ENCODE peak calls at places on chromosomes 11 and 22, in ten cellular contexts. One of them, this sample, is unnamed. For H3K4me1, the result is how much of the 10 kb centered on the place peaks cover.

GRCh38 chr11:128745296-128746183 is 51.7 kb downstream of the FLI1 start:
- DNase-seq in uterus: no peak
- DNase-seq in stomach: no peak
- DNase-seq in A549: no peak
- DNase-seq in GM12878: no peak
- DNase-seq in IMR-90: peak
- DNase-seq in heart left ventricle: no peak
- DNase-seq in HCT116: no peak
- DNase-seq in ovary: no peak
- DNase-seq in gastrocnemius medialis: no peak
- DNase-seq in this sample: no peak

GRCh38 chr11:79237676-79238075 is 203.2 kb downstream of the TENM4 start:
- DNase-seq in A549: no peak
- DNase-seq in stomach: no peak
- DNase-seq in uterus: peak
- DNase-seq in gastrocnemius medialis: no peak
- DNase-seq in GM12878: no peak
- DNase-seq in IMR-90: peak
- DNase-seq in HCT116: no peak
- DNase-seq in ovary: no peak
- DNase-seq in heart left ventricle: no peak
- DNase-seq in this sample: peak

GRCh38 chr11:75474240-75474639 is 41.2 kb upstream of the KLHL35 start:
- DNase-seq in HCT116: no peak
- DNase-seq in heart left ventricle: no peak
- DNase-seq in gastrocnemius medialis: no peak
- DNase-seq in A549: no peak
- DNase-seq in IMR-90: peak
- DNase-seq in GM12878: no peak
- DNase-seq in stomach: no peak
- DNase-seq in ovary: no peak
- DNase-seq in uterus: no peak
- DNase-seq in this sample: no peak

GRCh38 chr11:127471662-127472061 is 471.1 kb upstream of the KIRREL3 start:
- DNase-seq in gastrocnemius medialis: no peak
- DNase-seq in A549: no peak
- DNase-seq in uterus: no peak
- DNase-seq in ovary: no peak
- DNase-seq in stomach: no peak
- DNase-seq in GM12878: no peak
- DNase-seq in IMR-90: no peak
- DNase-seq in HCT116: no peak
- DNase-seq in heart left ventricle: no peak
- DNase-seq in this sample: no peak

GRCh38 chr11:69683764-69684333 is 8.7 kb upstream of the LTO1 start:
- DNase-seq in uterus: no peak
- DNase-seq in stomach: peak
- DNase-seq in ovary: no peak
- DNase-seq in gastrocnemius medialis: no peak
- DNase-seq in heart left ventricle: no peak
- DNase-seq in IMR-90: no peak
- DNase-seq in HCT116: no peak
- DNase-seq in GM12878: no peak
- DNase-seq in A549: peak
- DNase-seq in this sample: peak

GRCh38 chr22:46107089-46107664 is 43.1 kb upstream of the PPARA start:
- DNase-seq in heart left ventricle: peak
- DNase-seq in A549: no peak
- DNase-seq in HCT116: no peak
- DNase-seq in GM12878: no peak
- DNase-seq in stomach: peak
- DNase-seq in uterus: peak
- DNase-seq in IMR-90: no peak
- DNase-seq in ovary: no peak
- DNase-seq in gastrocnemius medialis: peak
- DNase-seq in this sample: peak

GRCh38 chr11:65502852-65503603 is 4.2 kb downstream of the MALAT1 start:
- DNase-seq in heart left ventricle: peak
- DNase-seq in HCT116: no peak
- DNase-seq in uterus: peak
- DNase-seq in ovary: peak
- DNase-seq in A549: peak
- DNase-seq in IMR-90: peak
- DNase-seq in gastrocnemius medialis: no peak
- DNase-seq in stomach: no peak
- DNase-seq in GM12878: no peak
- DNase-seq in this sample: no peak

GRCh38 chr11:2089536-2090165 is 49.5 kb downstream of the IGF2 start:
- DNase-seq in A549: peak
- DNase-seq in gastrocnemius medialis: no peak
- DNase-seq in GM12878: no peak
- DNase-seq in ovary: no peak
- DNase-seq in HCT116: peak
- DNase-seq in heart left ventricle: no peak
- DNase-seq in stomach: peak
- DNase-seq in uterus: no peak
- DNase-seq in IMR-90: peak
- DNase-seq in this sample: no peak

GRCh38 chr11:59962103-59962474 is 1.7 kb upstream of the OOSP4A start:
- DNase-seq in ovary: no peak
- DNase-seq in HCT116: no peak
- DNase-seq in gastrocnemius medialis: no peak
- DNase-seq in GM12878: no peak
- DNase-seq in A549: no peak
- DNase-seq in stomach: no peak
- DNase-seq in heart left ventricle: no peak
- DNase-seq in uterus: no peak
- DNase-seq in IMR-90: no peak
- DNase-seq in this sample: no peak

GRCh38 chr11:59106363-59107336 is at the start of gene FAM111B:
- DNase-seq in heart left ventricle: peak
- DNase-seq in IMR-90: peak
- DNase-seq in ovary: peak
- DNase-seq in HCT116: peak
- DNase-seq in stomach: peak
- DNase-seq in GM12878: peak
- DNase-seq in A549: peak
- DNase-seq in uterus: peak
- DNase-seq in gastrocnemius medialis: peak
- DNase-seq in this sample: peak

GRCh38 chr11:28110839-28111235 is 2.6 kb downstream of the METTL15 start:
- DNase-seq in IMR-90: no peak
- DNase-seq in A549: no peak
- DNase-seq in HCT116: no peak
- DNase-seq in uterus: no peak
- DNase-seq in ovary: no peak
- DNase-seq in stomach: no peak
- DNase-seq in gastrocnemius medialis: no peak
- DNase-seq in heart left ventricle: no peak
- DNase-seq in GM12878: no peak
- DNase-seq in this sample: no peak
- H3K4me1 ChIP-seq in IMR-90: under half
- H3K4me1 ChIP-seq in A549: under half
- H3K4me1 ChIP-seq in HCT116: under half
- H3K4me1 ChIP-seq in uterus: under half
- H3K4me1 ChIP-seq in ovary: under half
- H3K4me1 ChIP-seq in stomach: half or more
- H3K4me1 ChIP-seq in gastrocnemius medialis: under half
- H3K4me1 ChIP-seq in heart left ventricle: under half
- H3K4me1 ChIP-seq in GM12878: under half
- H3K4me1 ChIP-seq in this sample: under half

DNA sequence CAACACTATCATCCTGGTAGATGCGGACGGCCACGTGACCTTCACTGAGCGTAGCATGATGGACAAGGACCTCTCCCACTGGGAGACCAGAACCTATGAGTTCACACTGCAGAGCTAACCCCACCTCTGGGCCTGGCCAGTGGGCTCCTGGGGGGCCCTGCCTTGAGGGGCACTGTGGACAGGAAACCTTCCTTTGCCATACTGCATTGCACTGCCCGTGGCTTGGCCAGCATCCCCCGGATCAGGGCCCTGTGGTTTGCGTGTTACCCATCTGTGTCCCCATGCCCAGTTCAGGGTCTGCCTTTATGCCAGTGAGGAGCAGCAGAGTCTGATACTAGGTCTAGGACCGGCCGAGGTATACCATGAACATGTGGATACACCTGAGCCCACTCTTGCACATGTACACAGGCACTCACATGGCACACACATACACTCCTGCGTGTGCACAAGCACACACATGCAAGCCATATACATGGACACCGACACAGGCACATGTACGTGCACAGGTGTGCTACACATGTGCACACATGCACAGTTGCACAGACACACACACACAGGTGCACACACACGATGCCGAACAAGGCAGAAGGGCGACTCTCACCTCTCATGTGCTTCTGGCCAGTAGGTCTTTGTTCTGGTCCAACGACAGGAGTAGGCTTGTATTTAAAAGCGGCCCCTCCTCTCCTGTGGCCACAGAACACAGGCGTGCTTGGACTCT is 15.3 kb upstream of the DGCR8 start:
- DNase-seq in GM12878: no peak
- DNase-seq in HCT116: no peak
- DNase-seq in gastrocnemius medialis: no peak
- DNase-seq in heart left ventricle: no peak
- DNase-seq in uterus: no peak
- DNase-seq in A549: no peak
- DNase-seq in ovary: no peak
- DNase-seq in stomach: no peak
- DNase-seq in IMR-90: no peak
- DNase-seq in this sample: no peak
- TF ChIP-seq POLR2A in GM12878: peak
- TF ChIP-seq POLR2A in HCT116: no peak
- TF ChIP-seq POLR2A in gastrocnemius medialis: no peak
- TF ChIP-seq POLR2A in heart left ventricle: no peak
- TF ChIP-seq POLR2A in uterus: no peak
- TF ChIP-seq POLR2A in A549: no peak
- TF ChIP-seq POLR2A in ovary: no peak
- TF ChIP-seq POLR2A in stomach: no peak
- TF ChIP-seq POLR2A in IMR-90: no peak
- TF ChIP-seq POLR2A in this sample: no peak

GRCh38 chr22:42111798-42112197 is 18.8 kb downstream of the CYP2D6 start:
- DNase-seq in stomach: no peak
- DNase-seq in HCT116: no peak
- DNase-seq in heart left ventricle: no peak
- DNase-seq in ovary: no peak
- DNase-seq in GM12878: no peak
- DNase-seq in uterus: no peak
- DNase-seq in A549: no peak
- DNase-seq in IMR-90: no peak
- DNase-seq in gastrocnemius medialis: no peak
- DNase-seq in this sample: no peak

GRCh38 chr22:42114721-42115120 is 15.9 kb downstream of the CYP2D6 start:
- DNase-seq in A549: peak
- DNase-seq in ovary: no peak
- DNase-seq in IMR-90: peak
- DNase-seq in stomach: no peak
- DNase-seq in HCT116: peak
- DNase-seq in heart left ventricle: no peak
- DNase-seq in uterus: no peak
- DNase-seq in gastrocnemius medialis: no peak
- DNase-seq in GM12878: no peak
- DNase-seq in this sample: no peak

DNA sequence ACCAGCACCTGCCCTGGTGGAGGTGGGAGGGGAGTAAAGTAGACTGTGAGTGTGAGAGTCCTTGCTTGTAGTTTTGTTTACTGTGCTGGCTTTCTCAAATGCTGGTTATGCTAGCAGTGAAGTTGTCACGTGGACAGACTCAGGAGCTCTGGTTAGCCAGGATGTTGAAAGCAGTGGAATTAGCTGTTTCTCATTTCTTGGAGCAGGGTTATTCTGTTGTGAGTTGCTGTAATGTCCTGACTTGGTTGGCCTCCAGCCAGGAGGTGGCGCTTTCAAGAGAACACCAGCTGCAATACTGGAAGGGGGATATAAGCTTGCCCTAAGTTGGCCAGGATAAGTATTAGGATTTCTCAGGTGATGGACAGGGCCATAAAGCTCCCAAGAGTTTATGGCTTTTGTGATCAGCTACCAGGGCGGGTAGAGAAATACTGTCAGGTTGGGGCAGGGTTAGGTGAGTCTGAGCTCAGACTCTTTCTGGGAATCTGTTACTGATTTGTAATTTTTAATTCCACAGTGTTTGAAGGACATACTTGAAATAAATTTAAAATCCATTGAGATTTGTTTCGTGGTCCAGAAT is 13.7 kb downstream of the CYP2D6 start:
- DNase-seq in stomach: no peak
- DNase-seq in gastrocnemius medialis: no peak
- DNase-seq in ovary: no peak
- DNase-seq in IMR-90: peak
- DNase-seq in GM12878: no peak
- DNase-seq in uterus: no peak
- DNase-seq in HCT116: no peak
- DNase-seq in heart left ventricle: no peak
- DNase-seq in A549: no peak
- DNase-seq in this sample: peak
- TF ChIP-seq CTCF in stomach: no peak
- TF ChIP-seq CTCF in gastrocnemius medialis: no peak
- TF ChIP-seq CTCF in ovary: no peak
- TF ChIP-seq CTCF in IMR-90: no peak
- TF ChIP-seq CTCF in GM12878: no peak
- TF ChIP-seq CTCF in uterus: no peak
- TF ChIP-seq CTCF in HCT116: peak
- TF ChIP-seq CTCF in heart left ventricle: no peak
- TF ChIP-seq CTCF in A549: no peak
- TF ChIP-seq CTCF in this sample: peak

GRCh38 chr11:12219732-12220131 is 109.3 kb downstream of the MICAL2 start:
- DNase-seq in heart left ventricle: no peak
- DNase-seq in IMR-90: peak
- DNase-seq in uterus: no peak
- DNase-seq in A549: no peak
- DNase-seq in stomach: no peak
- DNase-seq in ovary: no peak
- DNase-seq in HCT116: no peak
- DNase-seq in gastrocnemius medialis: no peak
- DNase-seq in GM12878: no peak
- DNase-seq in this sample: no peak

GRCh38 chr11:12220305-12220704 is 109.9 kb downstream of the MICAL2 start:
- DNase-seq in GM12878: no peak
- DNase-seq in ovary: peak
- DNase-seq in stomach: peak
- DNase-seq in gastrocnemius medialis: peak
- DNase-seq in A549: no peak
- DNase-seq in uterus: peak
- DNase-seq in heart left ventricle: peak
- DNase-seq in HCT116: no peak
- DNase-seq in IMR-90: no peak
- DNase-seq in this sample: peak

GRCh38 chr11:12218909-12219308 is 108.5 kb downstream of the MICAL2 start:
- DNase-seq in GM12878: no peak
- DNase-seq in IMR-90: no peak
- DNase-seq in HCT116: no peak
- DNase-seq in gastrocnemius medialis: no peak
- DNase-seq in ovary: no peak
- DNase-seq in stomach: peak
- DNase-seq in uterus: no peak
- DNase-seq in heart left ventricle: no peak
- DNase-seq in A549: no peak
- DNase-seq in this sample: no peak

GRCh38 chr11:12222099-12222751 is 111.8 kb downstream of the MICAL2 start:
- DNase-seq in stomach: peak
- DNase-seq in IMR-90: no peak
- DNase-seq in heart left ventricle: peak
- DNase-seq in gastrocnemius medialis: no peak
- DNase-seq in HCT116: no peak
- DNase-seq in uterus: no peak
- DNase-seq in A549: no peak
- DNase-seq in GM12878: no peak
- DNase-seq in ovary: peak
- DNase-seq in this sample: no peak

GRCh38 chr11:12221136-12221535 is 110.7 kb downstream of the MICAL2 start:
- DNase-seq in ovary: no peak
- DNase-seq in gastrocnemius medialis: no peak
- DNase-seq in IMR-90: no peak
- DNase-seq in uterus: no peak
- DNase-seq in HCT116: no peak
- DNase-seq in stomach: no peak
- DNase-seq in A549: no peak
- DNase-seq in heart left ventricle: no peak
- DNase-seq in GM12878: no peak
- DNase-seq in this sample: no peak
- H3K4me1 ChIP-seq in ovary: under half
- H3K4me1 ChIP-seq in gastrocnemius medialis: under half
- H3K4me1 ChIP-seq in IMR-90: under half
- H3K4me1 ChIP-seq in uterus: under half
- H3K4me1 ChIP-seq in HCT116: under half
- H3K4me1 ChIP-seq in stomach: half or more
- H3K4me1 ChIP-seq in A549: under half
- H3K4me1 ChIP-seq in heart left ventricle: under half
- H3K4me1 ChIP-seq in GM12878: under half
- H3K4me1 ChIP-seq in this sample: under half

This sample was measured in thyroid gland.